ENCODE peak calls at places on chromosomes 13 and 19, in six cellular contexts. J is GM10248; F is activated CD8-positive, alpha-beta T cell treated with anti-CD3 and anti-CD28 coated beads for 36 hours; P is mammary epithelial cell; M is AG10803; W is nephron progenitor cell. V is an unnamed sample.

GRCh38 chr19:47002106-47002766 is 17.4 kb upstream of the NPAS1 start:
- DNase-seq in J (no peak), F (no peak), P (no peak), M (no peak), W (no peak), V (no peak)

GRCh38 chr19:16358456-16358855 is 33.8 kb downstream of the KLF2 start:
- DNase-seq in J (no peak), F (no peak), P (no peak), M (no peak), W (no peak), V (no peak)

GRCh38 chr13:20492036-20492435 is 33.6 kb downstream of the CRYL1 start:
- DNase-seq in J (no peak), F (no peak), P (no peak), M (no peak), W (no peak), V (no peak)

GRCh38 chr13:73057284-73058025 is 1.4 kb upstream of the KLF5 start:
- DNase-seq in J (no peak), F (no peak), P (no peak), M (no peak), W (no peak), V (no peak)

GRCh38 chr19:55383789-55384575 is at the start of gene TMEM238:
- DNase-seq in J (peak; percentile 76), F (peak; percentile 73), P (peak; percentile 68), M (peak; percentile 62), W (peak; percentile 72), V (peak; percentile 62)

GRCh38 chr13:33690321-33690720 is 127.6 kb upstream of the RFC3 start:
- DNase-seq in J (no peak), F (peak; percentile 25), P (no peak), M (no peak), W (no peak), V (no peak)

GRCh38 chr13:74930402-74931165 is 551.4 kb downstream of the TBC1D4 start:
- DNase-seq in J (no peak), F (no peak), P (peak; percentile 77), M (peak; percentile 61), W (no peak), V (peak; percentile 77)

GRCh38 chr13:47472516-47472915 is 528.6 kb downstream of the SUCLA2 start:
- DNase-seq in J (no peak), F (no peak), P (no peak), M (no peak), W (no peak), V (no peak)

GRCh38 chr13:64482373-64482772 is 2747.8 kb downstream of the PCDH9 start:
- DNase-seq in J (no peak), F (no peak), P (no peak), M (no peak), W (no peak), V (no peak)

GRCh38 chr13:104534847-104535246 is 1468.6 kb upstream of the SLC10A2 start:
- DNase-seq in J (no peak), F (peak; percentile 6), P (no peak), M (no peak), W (peak; percentile 6), V (peak; percentile 3)

GRCh38 chr19:54179262-54179587 is 6.3 kb upstream of the TMC4 start:
- DNase-seq in J (no peak), F (no peak), P (no peak), M (no peak), W (no peak), V (no peak)

GRCh38 chr13:31725841-31726240 is 13.5 kb upstream of the RXFP2 start:
- DNase-seq in J (no peak), F (no peak), P (no peak), M (no peak), W (no peak), V (peak; percentile 53)

GRCh38 chr13:99972190-99972731 is 694 bp upstream of the ZIC5 start:
- DNase-seq in J (no peak), F (no peak), P (no peak), M (no peak), W (no peak), V (no peak)

GRCh38 chr13:26508885-26509284 is 48.6 kb upstream of the WASF3 start:
- DNase-seq in J (no peak), F (no peak), P (peak; percentile 91), M (peak; percentile 92), W (no peak), V (peak; percentile 96)

GRCh38 chr13:44141213-44141724 is 232.4 kb upstream of the SERP2 start:
- DNase-seq in J (peak; percentile 15), F (peak; percentile 7), P (peak; percentile 47), M (peak; percentile 31), W (no peak), V (no peak)

GRCh38 chr13:41652735-41653361 is 195.5 kb downstream of the RGCC start:
- DNase-seq in J (peak; percentile 51), F (peak; percentile 55), P (peak; percentile 26), M (peak; percentile 78), W (peak; percentile 15), V (peak; percentile 54)

GRCh38 chr13:41648314-41648935 is 191.1 kb downstream of the RGCC start:
- DNase-seq in J (no peak), F (no peak), P (peak; percentile 65), M (peak; percentile 46), W (no peak), V (peak; percentile 31)

GRCh38 chr13:41650706-41651105 is 193.4 kb downstream of the RGCC start:
- DNase-seq in J (no peak), F (no peak), P (no peak), M (no peak), W (no peak), V (no peak)

GRCh38 chr13:41651413-41652068 is 194.2 kb downstream of the RGCC start:
- DNase-seq in J (no peak), F (no peak), P (peak; percentile 8), M (peak; percentile 46), W (no peak), V (peak; percentile 17)

DNA sequence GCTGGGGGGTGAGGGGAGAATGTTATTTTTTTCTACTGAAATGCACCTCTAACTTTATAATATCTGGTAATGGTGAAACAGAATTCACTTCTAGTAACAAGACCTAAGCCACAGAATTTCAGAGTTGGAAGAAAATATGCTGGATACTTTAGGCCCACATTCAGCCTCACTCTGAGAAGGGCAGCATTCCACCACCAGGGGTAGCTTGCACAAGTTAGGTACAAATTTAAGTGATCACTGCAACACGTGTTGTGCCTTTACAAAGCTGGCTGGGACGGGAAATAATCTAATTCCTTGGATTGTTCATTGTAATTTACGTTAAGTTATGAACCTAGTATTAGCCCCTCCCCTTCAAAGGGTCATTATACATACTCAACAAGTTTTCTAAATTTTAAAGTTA is 192.3 kb downstream of the RGCC start:
- DNase-seq in J (no peak), F (no peak), P (no peak), M (peak; percentile 33), W (no peak), V (peak; percentile 9)
- TF ChIP-seq CTCF in J (no peak), F (no peak), P (peak; percentile 50), M (peak; percentile 48), W (peak; percentile 28), V (peak; percentile 17)

DNA sequence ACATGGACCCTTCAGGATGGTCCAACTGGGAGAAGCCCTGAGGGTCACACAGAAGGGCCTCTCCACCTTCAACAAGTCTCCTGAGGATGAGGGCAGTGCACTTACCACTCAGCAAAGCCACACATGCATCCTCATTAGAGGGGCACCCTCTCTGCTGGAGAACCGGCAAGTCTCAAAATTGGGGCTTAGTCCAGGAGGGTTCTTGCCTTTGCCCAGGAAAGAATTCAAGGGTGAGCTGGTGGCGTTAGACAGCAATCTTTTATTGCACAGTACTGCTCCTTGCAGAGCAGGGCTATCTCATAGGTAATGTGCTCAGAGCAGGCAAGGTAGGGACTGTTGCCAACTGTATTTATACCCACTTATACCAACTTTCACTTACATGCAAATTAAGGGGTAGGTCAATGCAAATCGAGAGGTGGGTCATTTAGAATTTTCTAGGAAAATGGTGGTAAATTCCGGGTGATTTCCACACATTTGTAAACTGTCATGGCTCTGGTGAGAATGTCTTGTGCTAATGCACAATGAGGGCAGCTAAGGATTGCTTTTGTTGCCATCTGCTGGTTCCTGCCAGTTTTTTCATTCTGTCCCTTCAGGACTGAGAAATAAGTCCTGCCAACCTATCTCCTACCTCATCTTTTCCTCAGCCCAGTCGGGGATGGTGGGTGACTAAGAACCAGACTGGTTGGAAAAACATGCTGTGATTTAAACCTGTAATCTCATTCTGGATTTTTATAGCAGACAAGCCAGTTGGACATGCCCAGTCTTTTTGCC is 27.8 kb upstream of the IGSF23 start:
- DNase-seq in J (no peak), F (no peak), P (peak; percentile 54), M (peak; percentile 51), W (no peak), V (peak; percentile 53)
- TF ChIP-seq CTCF in J (no peak), F (no peak), P (peak; percentile 45), M (peak; percentile 33), W (no peak), V (no peak)

GRCh38 chr19:1843646-1844394 is 4.5 kb downstream of the REXO1 start:
- DNase-seq in J (no peak), F (no peak), P (no peak), M (no peak), W (no peak), V (no peak)
- TF ChIP-seq CTCF in J (no peak), F (no peak), P (no peak), M (no peak), W (peak; percentile 10), V (no peak)

GRCh38 chr13:51765142-51765515 is 38.8 kb downstream of the DHRS12 start:
- DNase-seq in J (no peak), F (no peak), P (no peak), M (peak; percentile 30), W (no peak), V (no peak)

GRCh38 chr13:51768378-51768921 is 35.5 kb downstream of the DHRS12 start:
- DNase-seq in J (no peak), F (no peak), P (no peak), M (no peak), W (peak; percentile 21), V (no peak)

GRCh38 chr13:51769455-51770127 is 34.4 kb downstream of the DHRS12 start:
- DNase-seq in J (no peak), F (no peak), P (no peak), M (no peak), W (no peak), V (peak; percentile 59)

GRCh38 chr13:51768976-51769375 is 35.0 kb downstream of the DHRS12 start:
- DNase-seq in J (no peak), F (no peak), P (no peak), M (no peak), W (no peak), V (no peak)

DNA sequence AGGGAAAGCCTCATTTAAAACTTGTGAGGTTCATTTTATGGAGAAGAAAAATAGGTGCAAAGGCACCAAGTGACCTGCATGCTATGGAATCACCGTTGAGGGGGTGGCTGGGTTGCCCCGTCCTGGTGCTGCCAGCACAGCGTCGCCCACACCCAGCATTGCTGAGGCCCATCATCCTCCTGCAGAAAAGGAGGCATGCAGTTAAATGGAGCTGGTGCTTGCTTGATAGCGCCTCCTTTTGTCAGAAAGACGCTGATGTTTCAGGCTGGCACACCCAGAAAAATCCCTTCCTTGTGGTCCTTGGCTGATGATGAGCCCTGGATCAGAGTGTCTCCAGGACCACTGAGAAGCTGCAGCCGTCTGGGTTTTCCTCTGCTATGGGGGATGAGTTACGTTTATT is 36.9 kb downstream of the DHRS12 start:
- DNase-seq in J (no peak), F (no peak), P (no peak), M (no peak), W (no peak), V (no peak)
- TF ChIP-seq CTCF in J (peak; percentile 4), F (peak; percentile 25), P (peak; percentile 12), M (no peak), W (no peak), V (no peak)

V was measured in MCF 10A.